ENCODE peak calls at places on chromosomes 12 and 14, in seven cellular contexts. One of them, this sample, is unnamed.

GRCh38 chr14:53630336-53630735 is 326.3 kb downstream of the BMP4 start:
- DNase-seq in fibroblast of lung: peak
- DNase-seq in hepatocyte: no peak
- DNase-seq in HCT116: no peak
- DNase-seq in IMR-90: no peak
- DNase-seq in neural progenitor cell: no peak
- DNase-seq in HepG2: no peak
- DNase-seq in this sample: no peak

GRCh38 chr12:104083769-104084475 is 19.6 kb downstream of the HCFC2 start:
- DNase-seq in fibroblast of lung: no peak
- DNase-seq in hepatocyte: no peak
- DNase-seq in HCT116: no peak
- DNase-seq in IMR-90: no peak
- DNase-seq in neural progenitor cell: no peak
- DNase-seq in HepG2: no peak
- DNase-seq in this sample: no peak

GRCh38 chr14:55438066-55438683 is 2.2 kb downstream of the TBPL2 start:
- DNase-seq in fibroblast of lung: peak
- DNase-seq in hepatocyte: peak
- DNase-seq in HCT116: peak
- DNase-seq in IMR-90: peak
- DNase-seq in neural progenitor cell: peak
- DNase-seq in HepG2: peak
- DNase-seq in this sample: no peak

GRCh38 chr12:22529281-22530060 is 14.9 kb downstream of the C2CD5 start:
- DNase-seq in fibroblast of lung: peak
- DNase-seq in hepatocyte: peak
- DNase-seq in HCT116: no peak
- DNase-seq in IMR-90: peak
- DNase-seq in neural progenitor cell: peak
- DNase-seq in HepG2: peak
- DNase-seq in this sample: no peak

GRCh38 chr12:107356937-107357295 is 263.6 kb upstream of the CRY1 start:
- DNase-seq in fibroblast of lung: no peak
- DNase-seq in hepatocyte: no peak
- DNase-seq in HCT116: no peak
- DNase-seq in IMR-90: no peak
- DNase-seq in neural progenitor cell: no peak
- DNase-seq in HepG2: no peak
- DNase-seq in this sample: no peak

GRCh38 chr14:23056257-23056955 is 914 bp downstream of the CDH24 start:
- DNase-seq in fibroblast of lung: peak
- DNase-seq in hepatocyte: peak
- DNase-seq in HCT116: peak
- DNase-seq in IMR-90: peak
- DNase-seq in neural progenitor cell: peak
- DNase-seq in HepG2: peak
- DNase-seq in this sample: peak

GRCh38 chr12:84913151-84913550 is 552 bp upstream of the SLC6A15 start:
- DNase-seq in fibroblast of lung: peak
- DNase-seq in hepatocyte: peak
- DNase-seq in HCT116: no peak
- DNase-seq in IMR-90: no peak
- DNase-seq in neural progenitor cell: peak
- DNase-seq in HepG2: no peak
- DNase-seq in this sample: peak

GRCh38 chr14:71116206-71117122 is 209.2 kb downstream of the PCNX1 start:
- DNase-seq in fibroblast of lung: no peak
- DNase-seq in hepatocyte: peak
- DNase-seq in HCT116: no peak
- DNase-seq in IMR-90: no peak
- DNase-seq in neural progenitor cell: no peak
- DNase-seq in HepG2: peak
- DNase-seq in this sample: no peak

GRCh38 chr14:29077916-29078315 is 311.3 kb downstream of the FOXG1 start:
- DNase-seq in fibroblast of lung: no peak
- DNase-seq in hepatocyte: no peak
- DNase-seq in HCT116: no peak
- DNase-seq in IMR-90: no peak
- DNase-seq in neural progenitor cell: no peak
- DNase-seq in HepG2: no peak
- DNase-seq in this sample: no peak

GRCh38 chr14:80212025-80212402 is 710 bp upstream of the DIO2 start:
- DNase-seq in fibroblast of lung: peak
- DNase-seq in hepatocyte: peak
- DNase-seq in HCT116: no peak
- DNase-seq in IMR-90: peak
- DNase-seq in neural progenitor cell: peak
- DNase-seq in HepG2: no peak
- DNase-seq in this sample: no peak

GRCh38 chr12:88752183-88752582 is 171.9 kb upstream of the KITLG start:
- DNase-seq in fibroblast of lung: no peak
- DNase-seq in hepatocyte: peak
- DNase-seq in HCT116: no peak
- DNase-seq in IMR-90: no peak
- DNase-seq in neural progenitor cell: no peak
- DNase-seq in HepG2: peak
- DNase-seq in this sample: no peak

GRCh38 chr12:90086281-90086680 is 377.6 kb upstream of the ATP2B1 start:
- DNase-seq in fibroblast of lung: peak
- DNase-seq in hepatocyte: no peak
- DNase-seq in HCT116: no peak
- DNase-seq in IMR-90: peak
- DNase-seq in neural progenitor cell: no peak
- DNase-seq in HepG2: no peak
- DNase-seq in this sample: no peak

GRCh38 chr12:129788506-129788905 is 115.3 kb downstream of the TMEM132D start:
- DNase-seq in fibroblast of lung: peak
- DNase-seq in hepatocyte: no peak
- DNase-seq in HCT116: no peak
- DNase-seq in IMR-90: no peak
- DNase-seq in neural progenitor cell: no peak
- DNase-seq in HepG2: no peak
- DNase-seq in this sample: no peak

GRCh38 chr12:52182898-52183543 is 8.8 kb downstream of the KRT80 start:
- DNase-seq in fibroblast of lung: peak
- DNase-seq in hepatocyte: no peak
- DNase-seq in HCT116: no peak
- DNase-seq in IMR-90: peak
- DNase-seq in neural progenitor cell: no peak
- DNase-seq in HepG2: no peak
- DNase-seq in this sample: no peak

GRCh38 chr12:32734952-32735351 is 20.7 kb downstream of the YARS2 start:
- DNase-seq in fibroblast of lung: no peak
- DNase-seq in hepatocyte: no peak
- DNase-seq in HCT116: no peak
- DNase-seq in IMR-90: no peak
- DNase-seq in neural progenitor cell: no peak
- DNase-seq in HepG2: no peak
- DNase-seq in this sample: no peak

GRCh38 chr14:32578181-32578580 is 249.1 kb downstream of the AKAP6 start:
- DNase-seq in fibroblast of lung: no peak
- DNase-seq in hepatocyte: no peak
- DNase-seq in HCT116: no peak
- DNase-seq in IMR-90: no peak
- DNase-seq in neural progenitor cell: no peak
- DNase-seq in HepG2: no peak
- DNase-seq in this sample: no peak

GRCh38 chr14:32588448-32589320 is 259.6 kb downstream of the AKAP6 start:
- DNase-seq in fibroblast of lung: peak
- DNase-seq in hepatocyte: peak
- DNase-seq in HCT116: peak
- DNase-seq in IMR-90: peak
- DNase-seq in neural progenitor cell: peak
- DNase-seq in HepG2: peak
- DNase-seq in this sample: peak

DNA sequence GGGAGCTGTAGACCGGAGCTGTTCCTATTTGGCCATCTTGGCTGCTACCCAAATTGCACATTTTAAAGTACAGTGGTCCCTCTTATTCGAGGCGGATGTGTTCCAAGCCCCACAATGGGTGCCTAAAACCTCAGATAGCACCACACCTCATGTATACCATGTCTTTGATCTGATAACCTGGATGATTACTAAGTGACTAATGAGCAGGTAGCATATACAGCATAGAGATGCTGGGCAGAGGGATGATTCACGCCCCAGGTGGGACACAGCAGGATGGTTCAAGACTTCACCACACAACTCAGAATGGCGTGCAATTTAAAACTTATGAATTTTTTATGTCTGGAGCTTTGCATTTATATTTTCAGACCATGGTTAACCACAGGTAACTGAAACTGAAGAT is 255.0 kb downstream of the AKAP6 start:
- DNase-seq in fibroblast of lung: no peak
- DNase-seq in hepatocyte: no peak
- DNase-seq in HCT116: no peak
- DNase-seq in IMR-90: no peak
- DNase-seq in neural progenitor cell: no peak
- DNase-seq in HepG2: no peak
- DNase-seq in this sample: no peak
- H2AFZ ChIP-seq in fibroblast of lung: no peak
- H2AFZ ChIP-seq in hepatocyte: no peak
- H2AFZ ChIP-seq in HCT116: no peak
- H2AFZ ChIP-seq in IMR-90: no peak
- H2AFZ ChIP-seq in neural progenitor cell: no peak
- H2AFZ ChIP-seq in HepG2: no peak
- H2AFZ ChIP-seq in this sample: no peak

DNA sequence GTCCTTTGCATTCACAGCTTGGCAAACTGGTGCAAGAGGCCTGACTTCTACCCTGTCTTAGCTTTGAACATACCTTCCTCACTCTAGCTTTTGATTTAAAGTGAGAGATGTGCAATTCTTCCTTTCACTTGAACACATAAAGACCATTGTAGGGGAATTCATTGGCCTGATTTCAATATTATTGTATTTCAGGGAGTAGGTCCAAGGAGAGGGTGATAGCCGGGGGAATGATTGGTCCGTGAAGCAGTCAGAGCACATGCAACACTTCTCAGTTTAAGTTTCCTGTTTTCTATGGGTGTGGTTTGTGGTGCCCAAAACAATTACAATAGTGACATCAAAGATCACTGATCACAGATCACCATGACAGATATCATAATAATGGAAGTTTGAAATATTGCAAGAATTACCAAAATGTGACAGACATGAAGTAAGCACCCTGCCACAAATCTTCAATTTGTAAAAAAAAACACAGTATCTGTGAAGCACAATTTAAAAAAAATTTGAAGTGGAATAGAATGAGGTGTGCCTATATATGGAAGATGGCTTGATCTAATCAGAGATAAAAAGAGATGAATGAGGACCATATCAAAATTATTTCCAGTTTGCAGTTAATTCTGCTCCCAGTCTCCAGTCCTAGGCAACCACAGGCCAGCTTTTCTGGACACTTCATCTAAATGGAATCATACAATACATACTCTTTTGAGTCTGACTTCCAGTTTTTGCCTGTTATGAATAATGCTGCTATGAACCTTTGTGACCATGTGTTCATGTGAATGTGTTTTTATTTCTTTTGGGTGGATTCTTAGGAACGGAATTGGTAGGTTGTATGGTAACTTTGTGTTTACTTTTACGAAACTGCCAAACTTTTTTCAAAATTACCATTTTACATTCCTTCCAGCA is 23.2 kb downstream of the BORCS5 start:
- DNase-seq in fibroblast of lung: peak
- DNase-seq in hepatocyte: no peak
- DNase-seq in HCT116: no peak
- DNase-seq in IMR-90: no peak
- DNase-seq in neural progenitor cell: no peak
- DNase-seq in HepG2: no peak
- DNase-seq in this sample: no peak
- H2AFZ ChIP-seq in fibroblast of lung: no peak
- H2AFZ ChIP-seq in hepatocyte: no peak
- H2AFZ ChIP-seq in HCT116: no peak
- H2AFZ ChIP-seq in IMR-90: no peak
- H2AFZ ChIP-seq in neural progenitor cell: no peak
- H2AFZ ChIP-seq in HepG2: no peak
- H2AFZ ChIP-seq in this sample: no peak

GRCh38 chr12:92928431-92928961 is 599 bp downstream of the EEA1 start:
- DNase-seq in fibroblast of lung: peak
- DNase-seq in hepatocyte: peak
- DNase-seq in HCT116: no peak
- DNase-seq in IMR-90: no peak
- DNase-seq in neural progenitor cell: no peak
- DNase-seq in HepG2: no peak
- DNase-seq in this sample: no peak

GRCh38 chr12:92926549-92926948 is 2.5 kb downstream of the EEA1 start:
- DNase-seq in fibroblast of lung: no peak
- DNase-seq in hepatocyte: no peak
- DNase-seq in HCT116: no peak
- DNase-seq in IMR-90: no peak
- DNase-seq in neural progenitor cell: peak
- DNase-seq in HepG2: no peak
- DNase-seq in this sample: no peak

GRCh38 chr12:92928962-92929915 is at the start of gene EEA1:
- DNase-seq in fibroblast of lung: peak
- DNase-seq in hepatocyte: peak
- DNase-seq in HCT116: peak
- DNase-seq in IMR-90: peak
- DNase-seq in neural progenitor cell: peak
- DNase-seq in HepG2: peak
- DNase-seq in this sample: peak

GRCh38 chr12:92927055-92927435 is 2.0 kb downstream of the EEA1 start:
- DNase-seq in fibroblast of lung: peak
- DNase-seq in hepatocyte: peak
- DNase-seq in HCT116: no peak
- DNase-seq in IMR-90: peak
- DNase-seq in neural progenitor cell: peak
- DNase-seq in HepG2: peak
- DNase-seq in this sample: no peak

GRCh38 chr12:92927436-92928116 is 1.5 kb downstream of the EEA1 start:
- DNase-seq in fibroblast of lung: peak
- DNase-seq in hepatocyte: peak
- DNase-seq in HCT116: no peak
- DNase-seq in IMR-90: peak
- DNase-seq in neural progenitor cell: peak
- DNase-seq in HepG2: peak
- DNase-seq in this sample: no peak
- H2AFZ ChIP-seq in fibroblast of lung: no peak
- H2AFZ ChIP-seq in hepatocyte: no peak
- H2AFZ ChIP-seq in HCT116: no peak
- H2AFZ ChIP-seq in IMR-90: no peak
- H2AFZ ChIP-seq in neural progenitor cell: no peak
- H2AFZ ChIP-seq in HepG2: no peak
- H2AFZ ChIP-seq in this sample: no peak

DNA sequence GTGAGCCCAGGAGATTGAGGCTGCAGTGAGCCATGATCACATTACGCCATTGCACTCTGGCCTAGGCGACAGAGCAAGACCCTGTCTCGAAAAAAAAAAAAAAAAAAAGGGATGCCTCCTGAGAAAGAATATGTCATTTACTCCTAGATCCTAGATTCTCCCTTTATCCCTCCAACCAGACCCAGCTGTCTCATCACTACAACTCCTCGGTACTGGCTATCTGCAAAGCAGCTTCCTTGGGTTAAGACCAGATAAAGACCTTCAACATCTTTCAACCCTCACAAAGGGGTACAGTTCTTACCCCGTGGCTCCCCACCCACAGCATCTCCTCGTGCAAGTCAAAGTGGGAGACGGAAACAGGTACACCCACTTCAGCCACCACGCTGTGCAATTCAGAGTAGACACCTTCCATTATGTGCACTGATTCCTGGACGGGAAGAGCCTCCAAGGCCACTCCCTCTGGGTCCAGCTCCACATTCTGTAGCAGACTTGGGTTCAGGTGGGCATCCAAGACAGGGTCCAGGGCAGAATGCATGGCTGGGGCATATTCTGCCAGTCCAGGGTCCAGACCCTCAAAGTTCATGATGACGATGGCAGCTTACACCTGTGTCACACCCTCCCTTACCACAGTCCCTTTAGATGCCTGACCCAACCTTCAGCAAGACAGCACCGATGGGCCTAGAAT is 1.1 kb downstream of the PAN2 start:
- DNase-seq in fibroblast of lung: no peak
- DNase-seq in hepatocyte: no peak
- DNase-seq in HCT116: no peak
- DNase-seq in IMR-90: no peak
- DNase-seq in neural progenitor cell: no peak
- DNase-seq in HepG2: no peak
- DNase-seq in this sample: no peak
- H2AFZ ChIP-seq in fibroblast of lung: peak
- H2AFZ ChIP-seq in hepatocyte: peak
- H2AFZ ChIP-seq in HCT116: no peak
- H2AFZ ChIP-seq in IMR-90: peak
- H2AFZ ChIP-seq in neural progenitor cell: no peak
- H2AFZ ChIP-seq in HepG2: no peak
- H2AFZ ChIP-seq in this sample: no peak

This sample was measured in H9.